ENCODE peak calls at places on chromosome 21, in six cellular contexts. J is OCI-LY7, Q is tibial nerve, G is WERI-Rb-1, O is adrenal gland, I is DND-41. P is an unnamed sample.

GRCh38 chr21:42682661-42683060 is 29.2 kb downstream of the PDE9A start:
- DNase-seq in I (no peak), J (no peak), O (no peak), Q (no peak), G (no peak), P (no peak)

GRCh38 chr21:31335957-31336738 is 7.9 kb downstream of the TIAM1 start:
- DNase-seq in J (no peak), Q (peak; percentile 43), I (no peak), O (no peak), G (no peak), P (no peak)

GRCh38 chr21:32940079-32941014 is 85.4 kb upstream of the OLIG2 start:
- DNase-seq in G (peak; percentile 61), Q (peak; percentile 13), J (peak; percentile 60), O (peak; percentile 50), I (peak; percentile 49), P (peak; percentile 25)

GRCh38 chr21:37829043-37829442 is 87.2 kb downstream of the KCNJ6 start:
- DNase-seq in G (peak; percentile 85), Q (no peak), I (peak; percentile 16), O (no peak), J (no peak), P (no peak)

GRCh38 chr21:39314155-39315027 is 959 bp upstream of the BRWD1 start:
- DNase-seq in J (peak; percentile 73), O (peak; percentile 61), I (peak; percentile 69), Q (peak; percentile 31), G (no peak), P (peak; percentile 43)

GRCh38 chr21:43343992-43344886 is 82.7 kb downstream of the SIK1 start:
- DNase-seq in G (no peak), I (no peak), Q (no peak), O (no peak), J (no peak), P (no peak)

GRCh38 chr21:31660134-31660565 is 657 bp downstream of the SOD1 start:
- DNase-seq in I (peak; percentile 45), Q (no peak), G (peak; percentile 50), O (no peak), J (peak; percentile 64), P (peak; percentile 40)

GRCh38 chr21:31909153-31909771 is 36.4 kb downstream of the HUNK start:
- DNase-seq in O (no peak), I (no peak), G (no peak), Q (no peak), J (no peak), P (no peak)

GRCh38 chr21:37338671-37339526 is 27.7 kb upstream of the DYRK1A start:
- DNase-seq in J (no peak), O (peak; percentile 91), G (peak; percentile 73), I (no peak), Q (no peak), P (no peak)

GRCh38 chr21:31606081-31606874 is 53.2 kb upstream of the SOD1 start:
- DNase-seq in I (no peak), O (no peak), J (no peak), G (no peak), Q (no peak), P (no peak)

GRCh38 chr21:21897275-21897883 is 899.2 kb downstream of the NCAM2 start:
- DNase-seq in O (no peak), Q (no peak), J (no peak), I (no peak), G (no peak), P (no peak)

GRCh38 chr21:33587792-33588484 is 546 bp downstream of the DONSON start:
- DNase-seq in Q (peak; percentile 13), O (peak; percentile 41), J (peak; percentile 57), G (peak; percentile 64), I (peak; percentile 41), P (no peak)

GRCh38 chr21:34129971-34130597 is 56.7 kb downstream of the MRPS6 start:
- DNase-seq in J (peak; percentile 31), O (peak; percentile 33), Q (no peak), I (peak; percentile 45), G (no peak), P (no peak)

GRCh38 chr21:42673633-42674328 is 20.4 kb downstream of the PDE9A start:
- DNase-seq in O (no peak), I (no peak), J (no peak), Q (no peak), G (no peak), P (no peak)

GRCh38 chr21:37914211-37914900 is 1.9 kb downstream of the KCNJ6 start:
- DNase-seq in I (peak; percentile 48), Q (no peak), J (no peak), O (no peak), G (no peak), P (no peak)

GRCh38 chr21:39251326-39251725 is 62.1 kb downstream of the BRWD1 start:
- DNase-seq in O (no peak), I (no peak), J (no peak), Q (no peak), G (no peak), P (no peak)

GRCh38 chr21:20661221-20661620 is 337.0 kb upstream of the NCAM2 start:
- DNase-seq in J (no peak), Q (no peak), G (no peak), I (no peak), O (no peak), P (no peak)

GRCh38 chr21:34888569-34889286 is 160.4 kb downstream of the RUNX1 start:
- DNase-seq in G (peak; percentile 42), J (peak; percentile 72), Q (peak; percentile 91), I (peak; percentile 92), O (peak; percentile 97), P (peak; percentile 61)

GRCh38 chr21:38460171-38460742 is 38.0 kb downstream of the ERG start:
- DNase-seq in I (no peak), J (no peak), Q (no peak), G (no peak), O (no peak), P (no peak)

GRCh38 chr21:39610705-39611104 is 2.0 kb upstream of the B3GALT5 start:
- DNase-seq in Q (no peak), O (no peak), G (no peak), I (no peak), J (no peak), P (no peak)

GRCh38 chr21:35324372-35325220 is 275.5 kb upstream of the RUNX1 start:
- DNase-seq in Q (peak; percentile 30), G (no peak), I (no peak), O (no peak), J (no peak), P (no peak)

GRCh38 chr21:32611471-32611997 is 643 bp downstream of the CFAP298 start:
- DNase-seq in O (peak; percentile 29), Q (no peak), J (peak; percentile 83), G (peak; percentile 41), I (peak; percentile 54), P (peak; percentile 38)

GRCh38 chr21:38878394-38879179 is 72.9 kb downstream of the ETS2 start:
- DNase-seq in O (no peak), J (no peak), Q (no peak), I (no peak), G (no peak), P (no peak)

GRCh38 chr21:16378570-16378969 is 648.8 kb downstream of the USP25 start:
- DNase-seq in G (no peak), Q (no peak), O (no peak), I (no peak), J (no peak), P (no peak)

GRCh38 chr21:38379171-38379570 is 119.1 kb downstream of the ERG start:
- DNase-seq in I (no peak), Q (no peak), J (no peak), G (no peak), O (no peak), P (no peak)

GRCh38 chr21:38244885-38245869 is 11.6 kb upstream of the KCNJ15 start:
- DNase-seq in G (no peak), J (no peak), O (peak; percentile 8), Q (no peak), I (peak; percentile 14), P (peak; percentile 66)

GRCh38 chr21:34965200-34966174 is 83.6 kb downstream of the RUNX1 start:
- DNase-seq in G (no peak), Q (no peak), J (no peak), I (no peak), O (no peak), P (no peak)

GRCh38 chr21:34176442-34176841 is 103.1 kb downstream of the MRPS6 start:
- DNase-seq in I (no peak), G (no peak), J (no peak), O (no peak), Q (no peak), P (no peak)

GRCh38 chr21:29481641-29482040 is 182.9 kb downstream of the BACH1 start:
- DNase-seq in Q (no peak), I (no peak), J (no peak), G (no peak), O (no peak), P (no peak)

GRCh38 chr21:24894324-24894723 is 713.0 kb downstream of the MRPL39 start:
- DNase-seq in I (no peak), Q (no peak), J (no peak), O (no peak), G (no peak), P (no peak)

GRCh38 chr21:35020446-35020845 is 28.7 kb downstream of the RUNX1 start:
- DNase-seq in Q (no peak), I (no peak), J (peak; percentile 48), G (no peak), O (no peak), P (no peak)

GRCh38 chr21:14452842-14453241 is 69.9 kb upstream of the HSPA13 start:
- DNase-seq in O (no peak), I (no peak), G (no peak), Q (no peak), J (no peak), P (no peak)
- H3K9me3 ChIP-seq in O (no peaks in the 10 kb centered on the region), I (no peaks in the 10 kb centered on the region), G (no peaks in the 10 kb centered on the region), Q (no peaks in the 10 kb centered on the region), J (no peaks in the 10 kb centered on the region), P (no peaks in the 10 kb centered on the region)

DNA sequence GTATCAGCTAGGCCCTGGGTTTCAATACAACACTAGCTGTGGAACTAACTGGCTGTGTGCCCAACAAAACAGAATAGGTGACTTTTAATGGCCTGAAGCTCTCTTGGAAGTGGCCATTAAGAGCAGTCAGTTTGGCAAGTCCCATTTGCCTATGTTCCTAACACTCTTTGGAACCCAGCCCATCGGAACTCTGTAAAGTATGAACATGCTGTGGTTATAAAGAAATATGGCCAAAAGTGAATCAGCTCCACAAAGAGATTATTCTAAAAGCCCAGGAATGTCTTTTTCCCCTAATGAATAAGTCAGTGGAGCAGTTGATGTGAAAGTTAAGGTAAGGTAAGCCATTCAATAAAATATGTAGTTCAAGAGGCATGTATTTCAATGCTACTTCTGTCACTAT is 223.7 kb upstream of the ADAMTS5 start:
- DNase-seq in G (no peak), O (no peak), J (no peak), I (no peak), Q (peak; percentile 9), P (no peak)
- H3K9me3 ChIP-seq in G (peaks cover 2% of the 10 kb centered on the region), O (no peaks in the 10 kb centered on the region), J (peaks cover 26% of the 10 kb centered on the region), I (no peaks in the 10 kb centered on the region), Q (no peaks in the 10 kb centered on the region), P (no peaks in the 10 kb centered on the region)

GRCh38 chr21:40901690-40902089 is 54.7 kb upstream of the DSCAM start:
- DNase-seq in I (no peak), Q (no peak), G (no peak), O (no peak), J (no peak), P (no peak)
- H3K9me3 ChIP-seq in I (peaks cover 9% of the 10 kb centered on the region), Q (no peaks in the 10 kb centered on the region), G (no peaks in the 10 kb centered on the region), O (no peaks in the 10 kb centered on the region), J (no peaks in the 10 kb centered on the region), P (peaks cover 5% of the 10 kb centered on the region)

DNA sequence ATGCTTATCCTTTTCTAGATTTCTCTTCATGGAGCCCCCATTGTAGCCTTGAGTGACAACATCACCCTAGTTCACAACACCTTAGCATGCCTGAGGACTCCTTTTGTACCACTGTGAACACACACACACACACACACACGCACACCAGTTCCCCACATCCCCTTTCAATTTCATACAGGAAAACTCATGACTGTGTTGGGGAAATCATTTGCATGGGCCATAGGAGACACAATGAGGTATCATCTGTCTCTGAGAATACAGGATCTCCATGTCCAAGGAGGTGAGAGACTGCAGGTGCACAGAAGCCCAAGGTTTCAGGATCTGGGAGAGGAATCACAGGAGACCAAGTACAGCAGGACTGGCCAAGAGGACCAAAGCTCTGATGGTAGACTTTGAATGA is 119.7 kb downstream of the TPTE start:
- DNase-seq in I (no peak), G (no peak), J (no peak), Q (no peak), O (no peak), P (no peak)
- H3K9me3 ChIP-seq in I (peaks cover 10% of the 10 kb centered on the region), G (peaks cover 2% of the 10 kb centered on the region), J (peaks cover 26% of the 10 kb centered on the region), Q (no peaks in the 10 kb centered on the region), O (no peaks in the 10 kb centered on the region), P (no peaks in the 10 kb centered on the region)